ENCODE peak calls at places on chromosome 11, in six cellular contexts. A, U, H, F, K and O are unnamed samples.
A peak's percentile ranks its signal among the peaks of the same experiment; 100 is the strongest.

GRCh38 chr11:116851631-116852030 is 14.2 kb upstream of the APOA1 start:
- DNase-seq in A (no peak), K (peak; percentile 78), F (no peak), H (no peak), U (peak; percentile 23), O (no peak)

GRCh38 chr11:33558097-33558496 is 142.5 kb downstream of the C11orf91 start:
- DNase-seq in H (no peak), K (no peak), U (no peak), A (no peak), F (no peak), O (no peak)

GRCh38 chr11:70826541-70826943 is 425.8 kb downstream of the SHANK2 start:
- DNase-seq in K (no peak), A (no peak), F (no peak), H (no peak), U (no peak), O (no peak)

GRCh38 chr11:78532991-78533861 is 41.4 kb downstream of the NARS2 start:
- DNase-seq in A (no peak), U (no peak), K (no peak), F (no peak), H (no peak), O (no peak)

GRCh38 chr11:859394-860131 is 16.9 kb downstream of the TSPAN4 start:
- DNase-seq in F (peak; percentile 58), K (no peak), U (peak; percentile 90), A (peak; percentile 48), H (peak; percentile 91), O (peak; percentile 33)

GRCh38 chr11:44157019-44157418 is 61.5 kb downstream of the EXT2 start:
- DNase-seq in H (peak; percentile 36), U (no peak), A (no peak), F (no peak), K (no peak), O (no peak)

GRCh38 chr11:44766972-44767278 is 40.2 kb downstream of the TSPAN18 start:
- DNase-seq in K (no peak), F (peak; percentile 5), U (no peak), A (no peak), H (peak; percentile 66), O (no peak)

GRCh38 chr11:1838426-1839131 is at the start of gene TNNI2:
- DNase-seq in H (peak; percentile 18), A (no peak), K (no peak), F (no peak), U (no peak), O (no peak)

GRCh38 chr11:102879801-102880200 is 5.0 kb upstream of the MMP12 start:
- DNase-seq in A (no peak), K (no peak), F (no peak), U (no peak), H (no peak), O (no peak)

GRCh38 chr11:2213384-2213842 is 41.8 kb upstream of the TH start:
- DNase-seq in H (no peak), A (no peak), F (no peak), U (no peak), K (peak; percentile 67), O (no peak)

GRCh38 chr11:127247261-127247660 is 246.7 kb upstream of the KIRREL3 start:
- DNase-seq in U (no peak), F (no peak), K (no peak), A (no peak), H (no peak), O (no peak)

GRCh38 chr11:106961048-106961447 is 57.2 kb downstream of the GUCY1A2 start:
- DNase-seq in H (no peak), U (no peak), F (peak; percentile 19), A (no peak), K (no peak), O (no peak)

GRCh38 chr11:9606799-9607510 is 33.5 kb downstream of the WEE1 start:
- DNase-seq in U (no peak), K (peak; percentile 55), H (no peak), A (no peak), F (no peak), O (no peak)

GRCh38 chr11:73473252-73473651 is 97.1 kb downstream of the RELT start:
- DNase-seq in A (no peak), U (no peak), F (no peak), K (no peak), H (no peak), O (no peak)

GRCh38 chr11:96622026-96622634 is 232.3 kb downstream of the JRKL start:
- DNase-seq in K (no peak), H (peak; percentile 62), U (peak; percentile 0), A (no peak), F (no peak), O (no peak)

GRCh38 chr11:71268706-71269321 is 16.4 kb upstream of the SHANK2 start:
- DNase-seq in U (no peak), A (no peak), K (no peak), F (no peak), H (no peak), O (no peak)

GRCh38 chr11:13663631-13664071 is 4.8 kb upstream of the FAR1 start:
- DNase-seq in F (peak; percentile 40), H (no peak), U (peak; percentile 58), A (no peak), K (no peak), O (no peak)

GRCh38 chr11:76161261-76161961 is 44.9 kb downstream of the WNT11 start:
- DNase-seq in A (no peak), H (peak; percentile 66), U (peak; percentile 30), F (peak; percentile 18), K (no peak), O (no peak)

GRCh38 chr11:3108183-3108721 is 51.0 kb upstream of the CARS1 start:
- DNase-seq in A (no peak), K (no peak), F (no peak), H (no peak), U (no peak), O (no peak)

GRCh38 chr11:132122701-132123100 is 752.3 kb downstream of the NTM start:
- DNase-seq in H (no peak), F (no peak), U (no peak), A (no peak), K (no peak), O (no peak)

GRCh38 chr11:103659743-103660142 is 376.7 kb upstream of the DDI1 start:
- DNase-seq in F (no peak), U (no peak), K (no peak), A (no peak), H (no peak), O (no peak)

GRCh38 chr11:103608566-103608965 is 427.9 kb upstream of the DDI1 start:
- DNase-seq in H (no peak), F (peak; percentile 62), K (no peak), A (no peak), U (peak; percentile 84), O (no peak)

GRCh38 chr11:103940542-103940941 is 95.9 kb upstream of the DDI1 start:
- DNase-seq in K (no peak), U (no peak), H (no peak), F (peak; percentile 19), A (no peak), O (no peak)

GRCh38 chr11:27705873-27706820 is 5.9 kb upstream of the BDNF start:
- DNase-seq in U (peak; percentile 25), H (no peak), K (peak; percentile 55), A (no peak), F (peak; percentile 42), O (no peak)

GRCh38 chr11:94550513-94550912 is 6.8 kb downstream of the FUT4 start:
- DNase-seq in H (no peak), A (no peak), U (no peak), K (no peak), F (no peak), O (no peak)

GRCh38 chr11:92546089-92546488 is 321.5 kb downstream of the FAT3 start:
- DNase-seq in F (no peak), H (no peak), U (no peak), K (no peak), A (no peak), O (no peak)

GRCh38 chr11:7983832-7984590 is 3.1 kb upstream of the EIF3F start:
- DNase-seq in H (no peak), U (no peak), F (no peak), K (no peak), A (no peak), O (no peak)

GRCh38 chr11:762421-763072 is 14.7 kb downstream of the GATD1 start:
- DNase-seq in H (no peak), K (no peak), U (peak; percentile 91), F (peak; percentile 96), A (no peak), O (no peak)

GRCh38 chr11:122784325-122785155 is 53.8 kb upstream of the CRTAM start:
- DNase-seq in A (no peak), U (peak; percentile 99), K (no peak), H (no peak), F (peak; percentile 97), O (no peak)

GRCh38 chr11:57568330-57568766 is 876 bp upstream of the UBE2L6 start:
- DNase-seq in F (peak; percentile 80), K (peak; percentile 97), A (peak; percentile 91), H (no peak), U (peak; percentile 80), O (no peak)

GRCh38 chr11:3093281-3094191 is 36.3 kb upstream of the CARS1 start:
- DNase-seq in U (no peak), F (no peak), A (no peak), H (peak; percentile 30), K (no peak), O (no peak)

GRCh38 chr11:119641991-119642745 is 86.8 kb downstream of the NECTIN1 start:
- DNase-seq in U (peak; percentile 27), A (no peak), F (peak; percentile 17), K (peak; percentile 65), H (no peak), O (no peak)

GRCh38 chr11:2217211-2218081 is 45.8 kb upstream of the TH start:
- DNase-seq in K (peak; percentile 46), F (no peak), H (no peak), A (no peak), U (no peak), O (no peak)

GRCh38 chr11:124622531-124623451 is at the start of gene TBRG1:
- DNase-seq in F (peak; percentile 90), U (peak; percentile 89), H (peak; percentile 93), K (peak; percentile 95), A (peak; percentile 77), O (peak; percentile 77)

GRCh38 chr11:126352934-126353801 is 2.3 kb upstream of the ST3GAL4 start:
- DNase-seq in K (peak; percentile 70), U (peak; percentile 86), F (peak; percentile 81), A (no peak), H (peak; percentile 7), O (no peak)

GRCh38 chr11:74770456-74770855 is 21.8 kb downstream of the RNF169 start:
- DNase-seq in F (no peak), K (no peak), U (no peak), H (no peak), A (no peak), O (no peak)

GRCh38 chr11:76048763-76049162 is 157.5 kb downstream of the WNT11 start:
- DNase-seq in F (no peak), U (peak; percentile 22), K (peak; percentile 64), A (no peak), H (no peak), O (no peak)